ENCODE peak calls at places on chromosomes 11 and 22, in eight cellular contexts. Q is H1, D is stomach, O is BE2C, B is colonic mucosa, Z is tibial artery, Y is thoracic aorta, I is PC-3. M is an unnamed sample. For H3K4me1, the result is how much of the 10 kb centered on the place peaks cover.

GRCh38 chr11:77278595-77279506 is 22.6 kb downstream of the GDPD4 start:
- DNase-seq in O (no peak), Z (no peak), B (no peak), D (no peak), Q (no peak), Y (no peak), I (peak), M (no peak)

GRCh38 chr11:121328213-121328966 is 35.8 kb downstream of the SC5D start:
- DNase-seq in O (no peak), D (no peak), Y (no peak), Q (no peak), Z (no peak), B (no peak), I (no peak), M (no peak)

GRCh38 chr11:96246718-96247540 is 96.1 kb downstream of the MAML2 start:
- DNase-seq in Z (no peak), I (peak), Q (no peak), B (no peak), Y (no peak), D (no peak), O (no peak), M (no peak)

GRCh38 chr11:90332415-90332814 is 109.6 kb upstream of the CHORDC1 start:
- DNase-seq in Y (no peak), O (no peak), B (no peak), I (peak), Z (no peak), Q (no peak), D (no peak), M (no peak)

GRCh38 chr22:20580611-20581502 is 73.4 kb downstream of the MED15 start:
- DNase-seq in Z (no peak), I (no peak), Y (no peak), B (no peak), O (no peak), D (no peak), Q (no peak), M (peak)

GRCh38 chr11:67120881-67121710 is 2.0 kb downstream of the KDM2A start:
- DNase-seq in D (peak), O (no peak), I (peak), Q (no peak), Z (peak), B (peak), Y (no peak), M (no peak)

GRCh38 chr22:25818541-25818940 is 76.6 kb downstream of the MYO18B start:
- DNase-seq in Q (no peak), B (no peak), I (no peak), D (no peak), O (no peak), Y (no peak), Z (no peak), M (no peak)

GRCh38 chr22:22720724-22721261 is 76.4 kb downstream of the GGTLC2 start:
- DNase-seq in B (no peak), I (no peak), Z (no peak), O (no peak), D (no peak), Y (no peak), Q (no peak), M (no peak)

GRCh38 chr22:40405178-40406062 is 35.0 kb downstream of the SGSM3 start:
- DNase-seq in D (no peak), Y (no peak), B (no peak), Z (no peak), I (no peak), O (no peak), Q (no peak), M (peak)

GRCh38 chr11:88398372-88399140 is 61.0 kb upstream of the CTSC start:
- DNase-seq in I (peak), O (no peak), Y (no peak), Z (no peak), Q (no peak), D (no peak), B (no peak), M (no peak)

GRCh38 chr11:65096926-65097325 is 912 bp downstream of the VPS51 start:
- DNase-seq in Y (no peak), Z (no peak), I (no peak), O (no peak), B (no peak), Q (no peak), D (no peak), M (no peak)

DNA sequence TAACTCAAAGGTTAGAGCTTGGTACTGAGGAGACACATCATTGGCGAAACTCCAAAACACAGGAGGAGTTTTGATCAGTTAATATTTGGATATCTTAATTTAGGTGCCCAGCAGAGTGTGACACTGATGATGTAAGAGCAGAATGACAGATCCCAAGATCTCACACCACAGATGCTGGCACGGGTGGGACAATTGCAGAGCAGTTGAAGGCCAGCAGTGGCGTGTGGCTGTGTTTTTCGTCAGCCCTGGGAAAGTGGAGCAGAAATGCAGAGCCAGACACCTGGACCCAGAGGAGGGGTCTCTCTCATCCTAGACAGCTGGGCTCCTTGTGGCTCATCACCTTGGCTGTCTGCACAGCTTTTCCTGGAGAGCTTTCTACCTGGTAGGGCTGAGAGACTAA is 59.7 kb upstream of the CTTN start:
- DNase-seq in B (no peak), I (no peak), O (no peak), Y (no peak), Q (no peak), D (no peak), Z (no peak), M (no peak)
- H3K4me1 ChIP-seq in B (under half), I (under half), O (under half), Y (under half), Q (under half), D (under half), Z (under half), M (under half)

GRCh38 chr11:15526032-15526431 is 411.3 kb downstream of the INSC start:
- DNase-seq in O (no peak), I (no peak), Q (no peak), B (no peak), Z (no peak), D (no peak), Y (no peak), M (no peak)
- H3K4me3 ChIP-seq in O (no peak), I (no peak), Q (no peak), B (no peak), Z (no peak), D (no peak), Y (no peak), M (no peak)

DNA sequence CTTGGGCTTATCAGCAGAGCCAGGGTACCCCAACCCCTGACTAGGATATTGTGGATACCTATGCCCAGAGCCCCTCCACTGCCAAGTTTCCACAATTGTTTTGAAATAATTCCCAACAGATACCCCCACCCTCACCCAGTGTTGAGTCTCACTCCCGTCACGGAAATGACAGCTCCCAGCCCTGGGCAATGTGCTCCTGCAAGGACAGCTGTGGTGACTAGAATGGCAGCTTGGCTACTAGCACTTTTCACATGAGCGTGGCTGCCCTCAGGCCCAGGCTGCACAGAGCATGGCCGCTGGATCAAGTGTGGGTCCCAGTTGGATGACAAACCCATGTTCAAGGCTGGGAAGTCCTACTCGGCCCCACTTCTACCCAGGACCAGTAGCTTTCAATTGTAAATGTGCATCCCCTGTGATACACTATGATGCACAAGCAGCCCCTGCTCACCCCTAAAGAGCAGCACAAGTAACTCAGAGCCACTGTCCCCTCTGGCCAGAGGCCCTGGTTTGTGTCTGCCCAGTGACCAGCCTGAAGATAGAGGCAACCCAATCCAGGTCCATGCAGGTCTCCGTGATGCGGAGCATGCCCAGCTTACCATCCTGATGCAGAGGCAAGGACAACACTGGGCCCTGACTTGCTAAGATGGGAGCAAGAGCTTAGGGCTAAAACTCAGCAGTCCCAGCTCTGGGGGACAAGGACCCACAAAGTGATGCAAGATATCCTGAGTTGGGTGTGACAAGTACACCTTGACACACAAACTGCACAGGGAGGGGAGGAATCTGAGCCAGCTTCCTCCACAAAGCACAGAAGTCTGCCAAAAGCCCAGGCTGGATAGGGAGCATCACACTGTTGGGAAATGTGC is 13.2 kb downstream of the KCNQ1OT1 start:
- DNase-seq in D (no peak), Q (no peak), O (no peak), Y (no peak), I (no peak), B (no peak), Z (peak), M (peak)
- H3K4me1 ChIP-seq in D (under half), Q (under half), O (under half), Y (under half), I (under half), B (under half), Z (under half), M (under half)

GRCh38 chr11:62267576-62267975 is 2.4 kb upstream of the SCGB2A2 start:
- DNase-seq in Q (no peak), D (no peak), O (no peak), Z (no peak), B (no peak), Y (no peak), I (peak), M (no peak)

GRCh38 chr11:62266558-62266957 is 3.4 kb upstream of the SCGB2A2 start:
- DNase-seq in Q (no peak), O (no peak), I (peak), D (no peak), Z (no peak), B (no peak), Y (no peak), M (no peak)

GRCh38 chr11:62267050-62267449 is 2.9 kb upstream of the SCGB2A2 start:
- DNase-seq in D (no peak), Q (no peak), Z (no peak), B (no peak), O (no peak), Y (no peak), I (peak), M (no peak)

GRCh38 chr11:62260261-62260953 is 9.6 kb upstream of the SCGB2A2 start:
- DNase-seq in Q (no peak), O (no peak), Z (no peak), B (no peak), D (no peak), Y (no peak), I (no peak), M (no peak)

DNA sequence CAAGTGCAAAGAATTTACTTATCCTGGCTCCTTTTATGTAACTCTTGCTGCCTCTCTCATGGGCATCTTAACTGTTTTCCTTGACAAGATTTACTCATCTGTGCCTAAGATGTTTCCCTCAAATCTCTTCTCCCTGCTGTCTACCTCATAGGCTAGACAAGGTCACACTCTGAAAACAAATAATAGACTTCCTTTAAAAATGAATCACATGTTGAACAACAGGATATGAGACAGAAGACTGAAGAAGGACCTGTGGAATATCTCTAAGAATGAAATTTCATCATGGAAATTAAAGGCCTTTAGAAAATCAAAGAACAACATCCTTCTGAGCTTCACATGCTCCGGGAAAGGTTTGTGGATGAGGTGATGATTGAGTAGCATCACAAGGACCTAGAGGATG is 6.0 kb upstream of the SCGB2A2 start:
- DNase-seq in Q (no peak), O (no peak), D (no peak), Y (no peak), B (no peak), I (peak), Z (no peak), M (no peak)
- H3K4me3 ChIP-seq in Q (no peak), O (no peak), D (no peak), Y (no peak), B (no peak), I (no peak), Z (no peak), M (no peak)

GRCh38 chr11:74571062-74571399 is 21.4 kb upstream of the POLD3 start:
- DNase-seq in O (no peak), Y (no peak), Z (no peak), D (no peak), B (no peak), Q (no peak), I (no peak), M (no peak)

GRCh38 chr11:74568028-74568427 is 24.4 kb upstream of the POLD3 start:
- DNase-seq in Q (no peak), Z (no peak), O (no peak), D (no peak), I (no peak), B (no peak), Y (no peak), M (no peak)

GRCh38 chr11:74570266-74571061 is 21.9 kb upstream of the POLD3 start:
- DNase-seq in B (peak), I (peak), Q (no peak), Y (no peak), D (peak), Z (no peak), O (peak), M (no peak)

GRCh38 chr11:74572349-74572748 is 20.0 kb upstream of the POLD3 start:
- DNase-seq in Q (no peak), Y (no peak), I (peak), O (no peak), Z (no peak), D (no peak), B (no peak), M (no peak)

GRCh38 chr11:74566386-74566960 is 25.9 kb upstream of the POLD3 start:
- DNase-seq in D (no peak), B (no peak), Y (no peak), Q (no peak), O (no peak), I (no peak), Z (no peak), M (no peak)
- H3K4me1 ChIP-seq in D (under half), B (under half), Y (under half), Q (under half), O (under half), I (under half), Z (under half), M (under half)

GRCh38 chr11:119019996-119020395 is 1.4 kb downstream of the TRAPPC4 start:
- DNase-seq in O (no peak), I (peak), Z (no peak), D (no peak), Y (no peak), Q (no peak), B (peak), M (no peak)
- H3K4me3 ChIP-seq in O (peak), I (peak), Z (peak), D (peak), Y (peak), Q (peak), B (peak), M (peak)

GRCh38 chr22:44143596-44143995 is 37.1 kb upstream of the PARVG start:
- DNase-seq in Q (no peak), B (no peak), Z (no peak), I (no peak), O (no peak), Y (no peak), D (no peak), M (no peak)
- H3K4me1 ChIP-seq in Q (under half), B (under half), Z (under half), I (under half), O (under half), Y (under half), D (under half), M (under half)

DNA sequence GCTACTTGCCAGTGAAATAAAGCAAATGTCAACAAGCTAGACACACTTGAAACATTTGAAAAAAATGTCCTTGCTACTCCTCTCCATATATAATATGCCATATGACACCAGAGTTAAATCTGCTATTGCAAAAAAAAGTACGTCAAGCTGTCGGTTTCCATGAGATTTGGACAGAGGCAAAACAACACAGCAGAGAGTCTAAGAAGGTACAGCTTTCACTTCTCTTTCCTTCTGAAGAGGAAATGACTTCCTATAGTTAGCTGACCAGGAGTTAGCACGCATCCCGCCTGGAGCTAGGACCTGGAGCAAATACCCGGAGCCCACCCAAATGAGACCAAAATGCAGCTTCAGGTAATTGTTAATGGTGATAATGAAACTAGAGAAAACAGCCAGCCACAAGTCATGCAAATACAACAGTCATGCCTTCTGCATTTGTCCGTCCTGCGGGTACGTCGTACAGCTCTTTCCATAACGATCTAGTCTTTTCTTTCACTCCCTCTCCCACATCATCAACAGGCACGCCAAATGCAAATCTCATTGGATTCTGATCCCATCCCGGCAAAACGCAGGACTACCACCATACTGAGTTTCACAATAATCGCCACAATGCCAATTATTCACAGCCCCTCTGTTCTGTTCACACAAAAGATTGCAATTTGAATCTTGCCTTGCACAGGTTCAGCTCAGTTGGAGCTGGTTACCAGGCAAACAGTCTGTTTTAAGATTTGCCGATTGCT is 395.0 kb upstream of the CCDC90B start:
- DNase-seq in O (no peak), Q (no peak), Y (no peak), Z (no peak), D (no peak), I (no peak), B (no peak), M (no peak)
- H3K4me3 ChIP-seq in O (no peak), Q (no peak), Y (peak), Z (peak), D (peak), I (peak), B (no peak), M (no peak)

GRCh38 chr11:12124306-12124705 is 13.9 kb downstream of the MICAL2 start:
- DNase-seq in Q (no peak), B (no peak), I (no peak), Z (no peak), Y (no peak), D (no peak), O (no peak), M (no peak)

GRCh38 chr11:12127206-12127898 is 17.0 kb downstream of the MICAL2 start:
- DNase-seq in B (no peak), D (no peak), O (no peak), Q (no peak), Z (no peak), Y (no peak), I (no peak), M (no peak)

GRCh38 chr11:12128191-12128841 is 17.9 kb downstream of the MICAL2 start:
- DNase-seq in O (no peak), Y (no peak), Z (no peak), Q (no peak), D (no peak), I (peak), B (no peak), M (no peak)

GRCh38 chr11:12125609-12126149 is 15.3 kb downstream of the MICAL2 start:
- DNase-seq in Y (no peak), Z (no peak), I (peak), Q (no peak), O (no peak), B (no peak), D (no peak), M (peak)

GRCh38 chr11:12126352-12127019 is 16.1 kb downstream of the MICAL2 start:
- DNase-seq in I (peak), Y (no peak), B (no peak), Z (no peak), D (no peak), Q (no peak), O (no peak), M (peak)
- H3K4me1 ChIP-seq in I (half or more), Y (half or more), B (under half), Z (half or more), D (under half), Q (under half), O (under half), M (half or more)

GRCh38 chr11:47541070-47541469 is 11.9 kb downstream of the CELF1 start:
- DNase-seq in D (no peak), I (no peak), O (no peak), Z (no peak), Q (no peak), B (no peak), Y (no peak), M (no peak)

GRCh38 chr11:47534707-47535251 is 18.2 kb downstream of the CELF1 start:
- DNase-seq in D (no peak), Z (no peak), Q (no peak), I (no peak), B (no peak), Y (no peak), O (no peak), M (no peak)

GRCh38 chr11:47536925-47537324 is 16.0 kb downstream of the CELF1 start:
- DNase-seq in O (no peak), Y (no peak), Z (no peak), I (no peak), Q (no peak), D (no peak), B (no peak), M (no peak)

GRCh38 chr11:47538741-47539575 is 14.0 kb downstream of the CELF1 start:
- DNase-seq in O (no peak), Y (no peak), B (no peak), Z (no peak), D (no peak), Q (no peak), I (no peak), M (no peak)

DNA sequence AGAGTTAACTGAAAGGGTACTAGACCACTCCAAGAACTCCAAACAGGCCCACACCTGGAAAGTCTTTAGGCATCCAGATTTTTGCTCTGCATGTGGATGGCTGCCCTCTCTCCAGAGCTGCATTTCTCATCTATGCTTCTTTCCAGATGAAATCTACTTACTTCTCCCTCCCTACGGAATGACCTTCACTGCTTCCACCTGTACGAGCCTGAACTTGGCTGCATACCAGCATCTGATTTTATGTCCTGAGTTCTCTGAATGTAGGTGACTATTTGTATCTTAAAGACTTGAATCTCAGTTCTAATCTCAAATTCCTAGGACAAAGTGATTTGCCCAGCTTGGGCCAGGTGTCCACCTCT is 13.3 kb downstream of the CELF1 start:
- DNase-seq in O (no peak), Q (no peak), Z (no peak), B (no peak), I (no peak), D (peak), Y (no peak), M (no peak)
- H3K4me3 ChIP-seq in O (no peak), Q (no peak), Z (no peak), B (no peak), I (peak), D (no peak), Y (no peak), M (no peak)